ENCODE peak calls at places on chromosomes 4 and X, in nine cellular contexts. F is uterus, X is IMR-90, R is HL-60, E is sigmoid colon, V is mesendoderm, L is ovary, C is lung, W is heart left ventricle. S is an unnamed sample. For H3K27me3, the result is how much of the 10 kb centered on the place peaks cover.

GRCh38 chrX:138745215-138745614 is 33.7 kb upstream of the FGF13 start:
- DNase-seq in X (peak), C (peak), V (peak), F (no peak), W (no peak), L (no peak), R (peak), E (no peak), S (no peak)

GRCh38 chrX:48942895-48943294 is 14.5 kb downstream of the OTUD5 start:
- DNase-seq in F (no peak), R (no peak), E (no peak), W (no peak), C (no peak), L (no peak), X (no peak), V (no peak), S (no peak)

GRCh38 chr4:242121-242848 is 63.0 kb downstream of the ZNF732 start:
- DNase-seq in R (peak), C (peak), F (peak), V (peak), L (peak), E (peak), X (peak), W (peak), S (peak)

GRCh38 chr4:1469596-1470392 is 63.6 kb upstream of the NKX1-1 start:
- DNase-seq in L (no peak), V (no peak), X (no peak), R (no peak), C (no peak), F (peak), E (no peak), W (no peak), S (peak)

GRCh38 chr4:25823632-25824031 is 39.2 kb downstream of the SEL1L3 start:
- DNase-seq in W (no peak), F (no peak), R (no peak), L (no peak), C (no peak), V (no peak), E (no peak), X (no peak), S (no peak)

GRCh38 chr4:72031868-72032619 is at the start of gene NPFFR2:
- DNase-seq in R (no peak), V (peak), F (no peak), C (peak), L (no peak), X (no peak), W (peak), E (no peak), S (peak)

GRCh38 chr4:105145913-105146285 is 777 bp upstream of the TET2 start:
- DNase-seq in E (peak), L (peak), V (no peak), R (peak), C (peak), W (no peak), F (peak), X (no peak), S (peak)

GRCh38 chrX:132491191-132491590 is 2.4 kb upstream of the MBNL3 start:
- DNase-seq in V (peak), L (no peak), X (no peak), F (no peak), E (no peak), C (no peak), R (peak), W (no peak), S (no peak)

GRCh38 chrX:108734426-108734825 is 1.9 kb downstream of the IRS4 start:
- DNase-seq in X (no peak), V (no peak), L (no peak), W (no peak), E (no peak), C (no peak), R (no peak), F (no peak), S (no peak)

GRCh38 chrX:108737754-108738153 is 1.4 kb upstream of the IRS4 start:
- DNase-seq in L (no peak), V (no peak), E (no peak), R (no peak), C (no peak), X (no peak), W (no peak), F (no peak), S (no peak)

GRCh38 chrX:108736509-108737479 is at the start of gene IRS4:
- DNase-seq in E (no peak), L (peak), W (no peak), F (peak), V (peak), X (no peak), C (no peak), R (no peak), S (peak)

GRCh38 chrX:108735087-108735679 is 1.2 kb downstream of the IRS4 start:
- DNase-seq in F (no peak), V (peak), L (peak), E (no peak), X (no peak), R (no peak), C (no peak), W (no peak), S (peak)

DNA sequence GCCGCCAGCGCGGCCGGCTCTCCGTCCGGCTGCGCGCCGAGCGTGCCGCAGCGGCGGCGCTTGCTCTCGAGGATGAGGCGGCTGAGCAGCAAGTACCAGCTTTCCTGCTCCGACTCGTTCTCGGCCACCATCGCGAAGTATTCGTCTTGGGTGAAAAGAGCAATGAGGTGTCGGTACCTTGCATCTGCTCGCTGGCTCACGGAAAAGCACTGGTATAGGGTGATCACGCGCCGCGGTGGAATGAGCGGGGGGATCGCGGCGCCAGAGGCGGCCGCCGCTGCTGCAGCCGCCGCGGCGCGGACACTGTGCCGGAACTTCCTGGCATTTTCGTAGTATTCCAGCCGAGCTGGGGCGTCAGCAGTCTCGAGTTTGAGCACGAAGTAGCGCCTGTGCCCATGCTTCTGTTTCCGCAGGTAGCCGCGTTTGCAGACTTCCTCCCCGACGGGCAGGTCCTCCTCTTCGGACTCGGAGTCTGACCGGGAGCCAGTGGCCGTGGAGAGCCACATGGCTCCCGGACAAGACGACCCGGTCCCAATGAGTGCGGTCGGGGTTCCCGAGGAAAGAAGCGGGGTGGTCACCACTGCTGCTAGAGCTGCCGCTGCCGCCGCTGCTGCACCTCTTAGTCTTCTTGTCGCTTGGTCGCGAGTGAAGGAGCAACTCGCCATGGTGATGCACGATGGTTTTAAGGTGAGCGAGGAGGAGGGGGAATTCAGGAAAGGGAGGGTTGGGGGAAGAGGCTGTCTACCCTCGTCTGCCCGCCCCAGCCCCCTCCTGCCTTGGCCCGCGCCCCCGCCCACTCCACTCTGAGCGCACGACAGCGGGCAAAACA is 469 bp downstream of the IRS4 start:
- DNase-seq in E (no peak), C (no peak), W (no peak), L (peak), X (no peak), R (no peak), F (no peak), V (peak), S (no peak)
- H3K27me3 ChIP-seq in E (under half), C (under half), W (under half), L (under half), X (half or more), R (under half), F (under half), V (under half), S (under half)

GRCh38 chrX:31524182-31524581 is 452.3 kb upstream of the FTHL17 start:
- DNase-seq in L (no peak), C (no peak), W (no peak), V (no peak), F (no peak), R (no peak), E (no peak), X (peak), S (no peak)
- H3K27me3 ChIP-seq in L (under half), C (under half), W (under half), V (under half), F (under half), R (under half), E (under half), X (under half), S (under half)

GRCh38 chrX:14449773-14450172 is 79.6 kb upstream of the GLRA2 start:
- DNase-seq in R (no peak), X (no peak), W (no peak), F (no peak), V (no peak), E (no peak), L (no peak), C (no peak), S (no peak)
- H3K27me3 ChIP-seq in R (under half), X (under half), W (under half), F (under half), V (under half), E (under half), L (under half), C (under half), S (under half)

GRCh38 chrX:56762707-56763555 is 33.9 kb downstream of the NBDY start:
- DNase-seq in E (peak), V (no peak), L (no peak), R (no peak), F (no peak), W (no peak), C (no peak), X (no peak), S (no peak)
- H3K27me3 ChIP-seq in E (under half), V (under half), L (under half), R (under half), F (under half), W (under half), C (under half), X (under half), S (under half)

S was measured in right lobe of liver.